ENCODE peak calls at places on chromosomes 4 and X, in ten cellular contexts. O is colonic mucosa; E is CD4-positive, alpha-beta T cell; P is GM12865; T is fibroblast of lung; W is transverse colon; A is nephron progenitor cell; D is HCT116; K is BJ; J is AG09309. Q is an unnamed sample.

GRCh38 chrX:13036896-13037295 is 7.5 kb downstream of the FAM9C start:
- DNase-seq in O (no peak), E (no peak), P (no peak), T (no peak), W (no peak), A (no peak), D (no peak), K (no peak), J (no peak), Q (no peak)

GRCh38 chr4:145843148-145843547 is 95.5 kb downstream of the ZNF827 start:
- DNase-seq in O (no peak), E (no peak), P (no peak), T (peak; percentile 68), W (no peak), A (no peak), D (no peak), K (peak; percentile 70), J (peak; percentile 80), Q (peak; percentile 67)

GRCh38 chr4:80183196-80184052 is 13.9 kb upstream of the PRDM8 start:
- DNase-seq in O (no peak), E (peak; percentile 50), P (no peak), T (no peak), W (peak; percentile 31), A (no peak), D (no peak), K (no peak), J (no peak), Q (no peak)

GRCh38 chr4:84379881-84380618 is 119.0 kb downstream of the NKX6-1 start:
- DNase-seq in O (no peak), E (no peak), P (no peak), T (peak; percentile 6), W (no peak), A (no peak), D (no peak), K (no peak), J (peak; percentile 21), Q (no peak)

GRCh38 chr4:89915151-89915550 is 20.5 kb downstream of the MMRN1 start:
- DNase-seq in O (no peak), E (no peak), P (no peak), T (peak; percentile 12), W (no peak), A (no peak), D (no peak), K (no peak), J (no peak), Q (no peak)

GRCh38 chr4:6686104-6686787 is 7.4 kb upstream of the S100P start:
- DNase-seq in O (no peak), E (no peak), P (no peak), T (no peak), W (no peak), A (no peak), D (no peak), K (no peak), J (no peak), Q (no peak)

GRCh38 chr4:165458451-165458850 is 79.6 kb downstream of the CPE start:
- DNase-seq in O (no peak), E (no peak), P (no peak), T (peak; percentile 17), W (no peak), A (no peak), D (no peak), K (no peak), J (no peak), Q (no peak)

GRCh38 chr4:25913056-25913850 is 767 bp upstream of the SMIM20 start:
- DNase-seq in O (peak; percentile 60), E (peak; percentile 47), P (peak; percentile 35), T (no peak), W (peak; percentile 67), A (no peak), D (no peak), K (no peak), J (no peak), Q (no peak)

GRCh38 chrX:150540965-150541364 is 27.5 kb upstream of the MTM1 start:
- DNase-seq in O (no peak), E (no peak), P (no peak), T (no peak), W (no peak), A (no peak), D (no peak), K (no peak), J (no peak), Q (no peak)

GRCh38 chr4:78056265-78057129 is 626 bp upstream of the FRAS1 start:
- DNase-seq in O (peak; percentile 91), E (no peak), P (peak; percentile 52), T (peak; percentile 74), W (peak; percentile 73), A (peak; percentile 71), D (peak; percentile 93), K (peak; percentile 53), J (peak; percentile 23), Q (peak; percentile 30)

GRCh38 chr4:5805270-5805669 is 87.6 kb downstream of the CRMP1 start:
- DNase-seq in O (no peak), E (no peak), P (no peak), T (no peak), W (no peak), A (no peak), D (no peak), K (no peak), J (no peak), Q (no peak)

GRCh38 chr4:2914220-2915126 is 48.7 kb downstream of the NOP14 start:
- DNase-seq in O (no peak), E (no peak), P (peak; percentile 53), T (no peak), W (no peak), A (no peak), D (no peak), K (no peak), J (no peak), Q (no peak)

GRCh38 chr4:75513529-75514130 is 573 bp downstream of the RCHY1 start:
- DNase-seq in O (no peak), E (no peak), P (no peak), T (peak; percentile 15), W (no peak), A (no peak), D (no peak), K (no peak), J (no peak), Q (no peak)

GRCh38 chr4:71254451-71255012 is 84.3 kb upstream of the SLC4A4 start:
- DNase-seq in O (no peak), E (no peak), P (peak; percentile 33), T (peak; percentile 21), W (no peak), A (no peak), D (no peak), K (no peak), J (no peak), Q (no peak)

GRCh38 chr4:23717528-23718248 is 172.2 kb downstream of the PPARGC1A start:
- DNase-seq in O (no peak), E (no peak), P (peak; percentile 7), T (peak; percentile 50), W (peak; percentile 10), A (no peak), D (no peak), K (no peak), J (no peak), Q (no peak)

GRCh38 chr4:184389978-184390518 is 84.3 kb downstream of the IRF2 start:
- DNase-seq in O (no peak), E (no peak), P (no peak), T (no peak), W (no peak), A (no peak), D (no peak), K (no peak), J (no peak), Q (no peak)
- TF ChIP-seq CTCF in O (no peak), E (no peak), P (no peak), T (no peak), W (no peak), A (no peak), D (no peak), K (no peak), J (no peak), Q (no peak)

DNA sequence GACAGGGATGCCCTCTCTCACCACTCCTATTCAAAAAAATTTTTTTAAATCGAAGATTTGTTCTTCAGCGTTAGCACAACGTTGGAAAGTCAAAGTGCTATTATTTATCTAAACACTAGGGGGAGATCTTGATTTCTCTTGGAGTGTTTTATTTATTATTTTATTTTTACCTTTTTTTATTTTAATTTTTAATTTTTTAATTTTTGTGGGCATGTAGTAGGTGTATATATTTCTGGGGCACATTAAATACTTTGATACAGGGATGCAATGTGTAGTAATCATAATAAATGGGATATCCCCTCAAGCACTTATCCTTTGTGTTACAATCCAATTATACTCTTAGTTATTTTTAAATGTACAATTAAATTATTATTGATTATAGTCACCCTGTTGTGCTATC is 37.4 kb upstream of the SLC10A4 start:
- DNase-seq in O (no peak), E (no peak), P (peak; percentile 12), T (peak; percentile 39), W (no peak), A (no peak), D (no peak), K (no peak), J (no peak), Q (no peak)
- TF ChIP-seq CTCF in O (peak; percentile 48), E (peak; percentile 74), P (peak; percentile 42), T (no peak), W (peak; percentile 55), A (peak; percentile 53), D (peak; percentile 24), K (peak; percentile 44), J (peak; percentile 38), Q (peak; percentile 43)

GRCh38 chr4:176967586-176967985 is 174.9 kb upstream of the VEGFC start:
- DNase-seq in O (no peak), E (no peak), P (no peak), T (no peak), W (no peak), A (no peak), D (no peak), K (no peak), J (no peak), Q (no peak)

GRCh38 chr4:176969011-176969410 is 176.3 kb upstream of the VEGFC start:
- DNase-seq in O (no peak), E (no peak), P (no peak), T (no peak), W (no peak), A (no peak), D (no peak), K (no peak), J (no peak), Q (no peak)

GRCh38 chr4:176959980-176960379 is 167.3 kb upstream of the VEGFC start:
- DNase-seq in O (no peak), E (no peak), P (peak; percentile 12), T (no peak), W (no peak), A (no peak), D (no peak), K (no peak), J (no peak), Q (no peak)

GRCh38 chr4:176964116-176964691 is 171.5 kb upstream of the VEGFC start:
- DNase-seq in O (no peak), E (no peak), P (peak; percentile 32), T (no peak), W (no peak), A (no peak), D (peak; percentile 16), K (no peak), J (no peak), Q (no peak)
- TF ChIP-seq CTCF in O (no peak), E (no peak), P (peak; percentile 39), T (peak; percentile 12), W (no peak), A (no peak), D (peak; percentile 73), K (peak; percentile 25), J (no peak), Q (no peak)

DNA sequence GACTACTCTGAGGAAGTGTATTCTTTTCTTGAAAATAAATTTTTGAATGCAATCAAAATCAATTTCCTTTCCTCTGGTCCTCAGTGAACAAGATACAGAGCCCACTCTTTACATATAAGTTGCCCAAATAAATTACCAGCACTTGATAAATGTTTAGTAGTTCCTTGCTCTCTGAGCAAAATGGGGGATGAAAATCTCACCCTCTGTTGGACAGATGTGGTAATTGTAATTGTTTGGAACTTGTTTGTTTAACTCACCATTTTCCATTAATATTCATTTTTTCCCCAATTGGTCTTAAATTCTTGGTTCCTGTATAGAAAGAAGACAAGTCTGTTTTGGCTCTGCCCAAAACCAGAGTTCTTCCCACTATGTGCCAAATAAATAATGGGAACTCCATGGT is 146.3 kb downstream of the LDB2 start:
- DNase-seq in O (no peak), E (no peak), P (no peak), T (peak; percentile 45), W (no peak), A (no peak), D (no peak), K (no peak), J (no peak), Q (no peak)
- TF ChIP-seq CTCF in O (no peak), E (no peak), P (no peak), T (no peak), W (no peak), A (no peak), D (peak; percentile 40), K (peak; percentile 26), J (peak; percentile 34), Q (peak; percentile 16)